ENCODE peak calls at places on chromosomes 16 and 17, in four cellular contexts. Z is NCI-H2081; E is esophagus squamous epithelium; A is stimulated activated CD4-positive, alpha-beta T cell treated with anti-CD3 and anti-CD28 coated beads, Interleukin-4, amount 100 ng/mL, for 1 hour. R is an unnamed sample.

GRCh38 chr17:38349097-38349904 is 2.3 kb upstream of the SOCS7 start:
- DNase-seq in A (peak), E (no peak), Z (peak), R (peak)

GRCh38 chr16:74465851-74466685 is 44.8 kb upstream of the CLEC18B start:
- DNase-seq in A (no peak), Z (no peak), E (no peak), R (no peak)

GRCh38 chr16:1108299-1109252 is 12.5 kb upstream of the C1QTNF8 start:
- DNase-seq in Z (no peak), A (no peak), E (no peak), R (peak)

GRCh38 chr16:11168386-11169065 is 87.5 kb downstream of the SOCS1 start:
- DNase-seq in A (no peak), Z (no peak), E (no peak), R (no peak)

GRCh38 chr16:1188781-1189189 is 35.9 kb downstream of the CACNA1H start:
- DNase-seq in Z (no peak), A (peak), E (no peak), R (no peak)

GRCh38 chr17:4715071-4715749 is 4.8 kb downstream of the ARRB2 start:
- DNase-seq in Z (no peak), E (no peak), A (peak), R (no peak)

GRCh38 chr17:539766-540165 is 174.9 kb downstream of the VPS53 start:
- DNase-seq in E (no peak), A (no peak), Z (no peak), R (no peak)

GRCh38 chr16:19559242-19559910 is 3.9 kb downstream of the VPS35L start:
- DNase-seq in Z (peak), A (no peak), E (no peak), R (peak)

GRCh38 chr16:6427621-6428020 is 905.0 kb upstream of the RBFOX1 start:
- DNase-seq in Z (no peak), E (no peak), A (no peak), R (no peak)

GRCh38 chr17:51439395-51440229 is 179.3 kb downstream of the UTP18 start:
- DNase-seq in E (no peak), Z (no peak), A (no peak), R (no peak)

GRCh38 chr17:83116311-83116771 is 36.9 kb downstream of the METRNL start:
- DNase-seq in E (no peak), A (no peak), Z (no peak), R (no peak)